ENCODE peak calls at places on chromosomes 12 and 14, in four cellular contexts. L is BE2C; T is psoas muscle; B is CD4-positive, CD25-positive, alpha-beta regulatory T cell. C is an unnamed sample.
A peak's percentile ranks its signal among the peaks of the same experiment; 100 is the strongest.

GRCh38 chr14:73995977-73996378 is 23.1 kb downstream of the ENTPD5 start:
- DNase-seq in T (no peak), B (no peak), L (no peak), C (no peak)

GRCh38 chr14:38203929-38204716 is 3.6 kb upstream of the SSTR1 start:
- DNase-seq in T (no peak), B (no peak), L (no peak), C (no peak)

GRCh38 chr12:110307372-110307771 is 26.3 kb downstream of the ATP2A2 start:
- DNase-seq in T (no peak), B (no peak), L (no peak), C (no peak)

GRCh38 chr12:27198036-27198435 is 46.0 kb upstream of the STK38L start:
- DNase-seq in L (no peak), B (no peak), T (peak; percentile 48), C (peak; percentile 41)

GRCh38 chr14:84465890-84466289 is 1064.1 kb upstream of the FLRT2 start:
- DNase-seq in B (no peak), T (no peak), L (no peak), C (no peak)

GRCh38 chr14:78593949-78594348 is 423.8 kb downstream of the NRXN3 start:
- DNase-seq in T (no peak), B (no peak), L (no peak), C (no peak)

GRCh38 chr14:80988742-80989429 is 33.5 kb downstream of the TSHR start:
- DNase-seq in B (no peak), T (no peak), L (no peak), C (no peak)

GRCh38 chr12:80936642-80937390 is 918 bp downstream of the LIN7A start:
- DNase-seq in T (peak; percentile 58), B (no peak), L (peak; percentile 65), C (peak; percentile 72)

GRCh38 chr14:63243646-63244045 is 39.4 kb downstream of the RHOJ start:
- DNase-seq in B (no peak), L (no peak), T (no peak), C (no peak)

GRCh38 chr12:1688086-1688710 is 2.7 kb upstream of the ADIPOR2 start:
- DNase-seq in B (no peak), T (no peak), L (no peak), C (no peak)

GRCh38 chr12:120168337-120168736 is 26.2 kb downstream of the GCN1 start:
- DNase-seq in L (no peak), T (no peak), B (no peak), C (no peak)

GRCh38 chr12:6089041-6089823 is 35.2 kb downstream of the VWF start:
- DNase-seq in L (no peak), B (no peak), T (no peak), C (peak; percentile 30)

GRCh38 chr12:28963554-28963953 is 185.5 kb upstream of the FAR2 start:
- DNase-seq in B (no peak), T (no peak), L (no peak), C (peak; percentile 45)

GRCh38 chr12:89212339-89212771 is 139.9 kb downstream of the DUSP6 start:
- DNase-seq in T (peak; percentile 46), L (no peak), B (no peak), C (peak; percentile 66)

GRCh38 chr12:93019911-93020224 is 90.8 kb upstream of the EEA1 start:
- DNase-seq in B (no peak), L (no peak), T (no peak), C (no peak)

GRCh38 chr14:67221248-67221981 is 19.8 kb upstream of the PALS1 start:
- DNase-seq in B (no peak), T (no peak), L (no peak), C (peak; percentile 62)

GRCh38 chr14:34301107-34301734 is 160.8 kb downstream of the SPTSSA start:
- DNase-seq in T (no peak), L (peak; percentile 33), B (no peak), C (peak; percentile 63)

GRCh38 chr14:105050551-105050897 is 14.7 kb downstream of the GPR132 start:
- DNase-seq in T (peak; percentile 60), B (no peak), L (peak; percentile 85), C (no peak)

GRCh38 chr14:95237121-95237876 is 80.0 kb upstream of the DICER1 start:
- DNase-seq in T (peak; percentile 82), L (no peak), B (no peak), C (no peak)

GRCh38 chr12:89153341-89153740 is 199.0 kb downstream of the DUSP6 start:
- DNase-seq in L (no peak), T (no peak), B (no peak), C (no peak)

GRCh38 chr12:6206327-6206726 is 6.1 kb downstream of the CD9 start:
- DNase-seq in B (no peak), L (no peak), T (no peak), C (no peak)

GRCh38 chr12:14289596-14289995 is 75.9 kb upstream of the ATF7IP start:
- DNase-seq in B (no peak), T (no peak), L (no peak), C (no peak)

GRCh38 chr12:34526946-34527345 is 504.6 kb downstream of the ALG10 start:
- DNase-seq in L (no peak), T (no peak), B (no peak), C (peak; percentile 0)

GRCh38 chr14:78081245-78081644 is 88.9 kb upstream of the NRXN3 start:
- DNase-seq in L (no peak), B (no peak), T (no peak), C (no peak)

GRCh38 chr14:56143025-56143424 is 24.8 kb downstream of the PELI2 start:
- DNase-seq in L (no peak), T (no peak), B (no peak), C (no peak)

GRCh38 chr12:109099426-109100020 is 2.1 kb downstream of the UNG start:
- DNase-seq in T (no peak), L (no peak), B (no peak), C (peak; percentile 25)
- H3K4me3 ChIP-seq in T (peak overlapping the region; percentile 84), L (peak overlapping the region; percentile 88), B (peak overlapping the region; percentile 82), C (peak overlapping the region; percentile 98)

DNA sequence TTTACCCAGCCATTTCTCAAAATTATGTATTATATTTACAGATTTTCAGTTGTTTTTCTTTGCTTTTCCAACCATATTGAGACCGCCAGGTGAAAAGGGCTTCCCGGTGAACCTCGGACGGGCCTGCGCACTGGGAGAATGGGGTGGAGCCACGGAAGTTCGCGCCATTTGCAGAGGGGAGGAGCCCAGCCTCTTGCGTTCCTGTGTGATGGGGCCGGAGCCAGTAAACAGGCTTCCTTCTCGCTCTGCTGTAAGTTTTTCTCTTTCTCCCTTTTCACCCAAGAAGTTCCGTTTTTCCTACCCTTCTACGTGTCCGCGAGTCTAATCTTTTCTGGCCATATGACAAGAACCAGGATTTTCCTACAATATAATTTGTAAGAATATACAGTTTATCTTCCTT is 1108.8 kb upstream of the SEL1L start:
- DNase-seq in L (peak; percentile 63), B (no peak), T (no peak), C (no peak)
- H3K4me3 ChIP-seq in L (peak overlapping the region; percentile 41), B (no peak overlapping the region), T (no peak overlapping the region), C (no peak overlapping the region)

GRCh38 chr12:55817352-55818139 is at the start of the genes ORMDL2 and SARNP:
- DNase-seq in B (peak; percentile 96), L (peak; percentile 98), T (peak; percentile 96), C (peak; percentile 100)

GRCh38 chr12:55816876-55817351 is 610 bp downstream of the SARNP start:
- DNase-seq in B (no peak), T (no peak), L (no peak), C (peak; percentile 71)

GRCh38 chr12:55818140-55818728 is 393 bp downstream of the ORMDL2 start:
- DNase-seq in L (no peak), B (no peak), T (no peak), C (peak; percentile 25)

GRCh38 chr12:55820679-55821078 is 2.8 kb downstream of the ORMDL2 start:
- DNase-seq in T (no peak), L (no peak), B (no peak), C (peak; percentile 45)

GRCh38 chr12:55818886-55819285 is 1.0 kb downstream of the ORMDL2 start:
- DNase-seq in L (no peak), B (no peak), T (no peak), C (no peak)
- H3K4me3 ChIP-seq in L (peak overlapping the region; percentile 100), B (peak overlapping the region; percentile 95), T (peak overlapping the region; percentile 84), C (peak overlapping the region; percentile 97)

DNA sequence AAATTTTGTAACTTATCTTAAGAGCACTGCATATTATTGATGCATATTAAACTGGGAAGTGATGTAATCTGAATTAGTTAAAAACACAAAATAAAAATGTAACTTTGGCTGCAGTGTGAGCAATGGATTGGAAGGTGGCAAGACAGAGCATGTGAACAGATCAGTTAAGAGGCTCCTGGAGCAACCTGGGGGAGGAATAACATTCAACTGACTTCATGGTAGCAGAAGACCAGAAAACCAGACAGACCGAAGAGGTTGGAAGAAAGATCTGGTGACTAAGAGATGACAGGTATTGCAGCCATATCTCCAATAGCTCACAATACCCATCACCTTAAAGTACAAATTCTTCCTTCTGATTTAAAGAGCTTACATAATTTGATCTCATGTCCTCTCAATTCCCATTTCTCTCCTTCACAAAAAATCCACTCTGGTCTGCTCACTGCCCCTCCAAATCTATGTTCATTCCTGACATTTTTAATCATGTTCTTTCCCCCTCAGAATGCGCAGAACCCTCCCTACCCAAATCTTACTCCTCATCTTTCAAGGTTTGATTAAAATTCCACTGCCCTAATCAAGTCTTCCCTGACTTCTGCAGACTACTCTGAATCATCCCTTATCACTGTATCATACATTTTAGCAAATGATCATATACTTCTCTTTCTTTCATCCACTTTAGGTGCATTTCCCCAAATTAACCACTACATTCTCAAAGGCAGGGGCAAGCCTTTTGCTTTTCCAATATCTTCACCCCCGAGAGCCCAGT is 51.5 kb downstream of the DUSP16 start:
- DNase-seq in B (no peak), L (no peak), T (no peak), C (no peak)
- H3K4me3 ChIP-seq in B (peak overlapping the region; percentile 2), L (no peak overlapping the region), T (no peak overlapping the region), C (no peak overlapping the region)

GRCh38 chr14:90384543-90384911 is 12.3 kb upstream of the CALM1 start:
- DNase-seq in L (no peak), T (no peak), B (no peak), C (no peak)
- H3K4me3 ChIP-seq in L (no peak overlapping the region), T (peak overlapping the region; percentile 76), B (peak overlapping the region; percentile 73), C (peak overlapping the region; percentile 90)

GRCh38 chr12:132429932-132430643 is 59.9 kb upstream of the FBRSL1 start:
- DNase-seq in T (no peak), L (peak; percentile 68), B (peak; percentile 52), C (peak; percentile 44)
- H3K4me3 ChIP-seq in T (no peak overlapping the region), L (no peak overlapping the region), B (no peak overlapping the region), C (no peak overlapping the region)

DNA sequence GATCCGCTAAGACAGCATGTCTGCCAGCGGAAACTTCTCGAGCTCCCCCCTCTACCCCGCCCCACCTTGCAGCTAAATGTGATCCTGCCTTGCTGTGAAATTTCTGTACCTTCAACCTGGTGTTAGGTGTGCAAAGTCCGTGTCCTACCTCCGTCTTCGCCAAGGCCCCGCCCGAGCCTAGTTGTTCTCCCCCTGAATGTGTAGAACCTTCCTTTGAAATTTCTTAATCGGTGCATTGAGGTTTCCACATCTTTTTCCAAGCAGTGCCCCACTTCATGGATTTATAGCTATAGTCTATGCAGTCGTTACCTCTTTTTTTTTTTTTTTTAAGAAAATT is 1.0 kb upstream of the HOTAIR start:
- DNase-seq in T (no peak), B (no peak), L (no peak), C (no peak)
- H3K4me3 ChIP-seq in T (peak overlapping the region; percentile 69), B (no peak overlapping the region), L (peak overlapping the region; percentile 70), C (peak overlapping the region; percentile 86)

GRCh38 chr12:124713041-124713435 is 145.6 kb upstream of the NCOR2 start:
- DNase-seq in T (peak; percentile 73), B (no peak), L (no peak), C (no peak)
- H3K4me3 ChIP-seq in T (no peak overlapping the region), B (no peak overlapping the region), L (no peak overlapping the region), C (no peak overlapping the region)